ENCODE peak calls at places on chromosome 18, in nine cellular contexts. U is PC-3, A is SK-N-SH, B is H1, Q is Karpas-422, W is HCT116, G is GM23248, J is mesenchymal stem cell, O is neural progenitor cell. V is an unnamed sample.

GRCh38 chr18:32418148-32418547 is 52.5 kb downstream of the GAREM1 start:
- DNase-seq in G (no peak), W (no peak), O (no peak), U (no peak), J (no peak), Q (no peak), B (no peak), A (no peak), V (no peak)

GRCh38 chr18:463442-464310 is 36.8 kb downstream of the COLEC12 start:
- DNase-seq in U (no peak), A (no peak), Q (no peak), B (no peak), O (peak; percentile 39), G (peak; percentile 56), J (peak; percentile 21), W (no peak), V (peak; percentile 40)

GRCh38 chr18:61595615-61596014 is 262.4 kb downstream of the CDH20 start:
- DNase-seq in U (no peak), A (no peak), W (no peak), G (peak; percentile 30), J (no peak), Q (no peak), B (no peak), O (no peak), V (peak; percentile 36)

GRCh38 chr18:67519582-67519981 is 3.1 kb upstream of the DSEL start:
- DNase-seq in G (peak; percentile 90), Q (no peak), O (no peak), A (no peak), W (no peak), U (peak; percentile 20), B (no peak), J (peak; percentile 79), V (peak; percentile 80)

GRCh38 chr18:46071894-46072867 is at the start of gene PSTPIP2:
- DNase-seq in Q (peak; percentile 17), B (no peak), W (peak; percentile 22), J (peak; percentile 66), O (peak; percentile 72), U (no peak), A (peak; percentile 84), G (peak; percentile 88), V (peak; percentile 68)

GRCh38 chr18:74714796-74715195 is 117.1 kb downstream of the ZNF407 start:
- DNase-seq in G (no peak), W (no peak), B (no peak), O (peak; percentile 51), Q (no peak), A (no peak), U (no peak), J (no peak), V (no peak)

GRCh38 chr18:62399781-62400308 is 74.7 kb downstream of the TNFRSF11A start:
- DNase-seq in Q (no peak), J (peak; percentile 10), U (peak; percentile 93), O (peak; percentile 57), G (peak; percentile 12), B (no peak), W (no peak), A (peak; percentile 39), V (no peak)

GRCh38 chr18:36662000-36662399 is 166.8 kb downstream of the TPGS2 start:
- DNase-seq in Q (no peak), J (peak; percentile 25), O (peak; percentile 57), A (no peak), B (no peak), G (peak; percentile 28), U (no peak), W (no peak), V (no peak)

GRCh38 chr18:63970803-63971191 is 916 bp downstream of the SERPINB8 start:
- DNase-seq in J (peak; percentile 72), Q (no peak), U (peak; percentile 33), O (peak; percentile 48), A (no peak), B (no peak), G (peak; percentile 77), W (no peak), V (peak; percentile 51)

GRCh38 chr18:79366177-79367094 is 29.3 kb upstream of the NFATC1 start:
- DNase-seq in A (peak; percentile 49), O (no peak), Q (no peak), W (no peak), G (peak; percentile 65), B (no peak), J (peak; percentile 71), U (no peak), V (peak; percentile 96)

GRCh38 chr18:3262234-3263171 is 570 bp downstream of the MYL12B start:
- DNase-seq in B (no peak), Q (peak; percentile 65), G (peak; percentile 67), O (no peak), J (peak; percentile 41), U (peak; percentile 41), A (no peak), W (no peak), V (no peak)

GRCh38 chr18:5710235-5710634 is 166.4 kb upstream of the EPB41L3 start:
- DNase-seq in A (no peak), W (no peak), B (no peak), G (no peak), J (no peak), U (no peak), O (peak; percentile 6), Q (no peak), V (no peak)

GRCh38 chr18:67504739-67505138 is 11.8 kb downstream of the DSEL start:
- DNase-seq in A (no peak), U (no peak), Q (no peak), O (peak; percentile 32), G (no peak), J (no peak), W (no peak), B (no peak), V (no peak)

DNA sequence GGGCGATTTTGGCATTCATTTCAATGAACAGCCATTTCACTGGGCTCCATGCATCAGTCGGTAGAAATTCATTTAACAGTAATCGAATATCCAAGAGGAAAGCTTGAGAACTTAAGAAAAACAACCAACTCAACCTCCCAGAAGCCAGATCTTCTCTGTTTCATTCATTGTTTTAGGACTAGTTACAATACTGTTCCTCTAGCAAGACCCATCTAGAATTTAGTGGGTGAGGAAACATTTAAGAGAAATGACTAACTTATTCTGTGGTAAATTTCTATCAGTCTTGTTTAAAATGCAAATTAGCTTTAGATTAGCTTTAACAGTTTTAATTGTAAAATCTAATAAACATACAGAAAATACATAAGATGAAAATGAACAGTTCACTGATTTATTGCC is 81.4 kb upstream of the SMAD7 start:
- DNase-seq in O (no peak), U (no peak), A (no peak), J (no peak), B (no peak), W (no peak), G (no peak), Q (no peak), V (no peak)
- H3K27me3 ChIP-seq in O (no peaks in the 10 kb centered on the region), U (no peaks in the 10 kb centered on the region), A (no peaks in the 10 kb centered on the region), J (no peaks in the 10 kb centered on the region), B (no peaks in the 10 kb centered on the region), W (no peaks in the 10 kb centered on the region), G (no peaks in the 10 kb centered on the region), Q (no peaks in the 10 kb centered on the region), V (peaks cover 2% of the 10 kb centered on the region)

GRCh38 chr18:7857562-7857961 is 290.4 kb downstream of the PTPRM start:
- DNase-seq in W (no peak), G (no peak), A (no peak), J (no peak), U (no peak), Q (no peak), O (no peak), B (no peak), V (no peak)
- H3K27ac ChIP-seq in W (no peak overlapping the region), G (no peak overlapping the region), A (no peak overlapping the region), J (no peak overlapping the region), U (no peak overlapping the region), Q (no peak overlapping the region), O (no peak overlapping the region), B (no peak overlapping the region), V (no peak overlapping the region)

GRCh38 chr18:8751692-8752091 is 46.3 kb downstream of the MTCL1 start:
- DNase-seq in J (peak; percentile 56), U (no peak), B (no peak), O (no peak), A (no peak), G (no peak), W (no peak), Q (no peak), V (no peak)
- H3K9ac ChIP-seq in J (peak overlapping the region; percentile 64), U (no peak overlapping the region), B (no peak overlapping the region), O (no peak overlapping the region), A (peak overlapping the region; percentile 14), G (peak overlapping the region; percentile 73), W (no peak overlapping the region), Q (no peak overlapping the region), V (no peak overlapping the region)

GRCh38 chr18:35131387-35132283 is 90.4 kb downstream of the MAPRE2 start:
- DNase-seq in W (no peak), G (no peak), O (no peak), B (no peak), A (no peak), U (no peak), Q (no peak), J (no peak), V (no peak)
- H3K27me3 ChIP-seq in W (no peaks in the 10 kb centered on the region), G (no peaks in the 10 kb centered on the region), O (no peaks in the 10 kb centered on the region), B (no peaks in the 10 kb centered on the region), A (no peaks in the 10 kb centered on the region), U (no peaks in the 10 kb centered on the region), Q (no peaks in the 10 kb centered on the region), J (no peaks in the 10 kb centered on the region), V (no peaks in the 10 kb centered on the region)

V was measured in fibroblast of lung.